ENCODE peak calls at places on chromosomes 3 and 15, in five cellular contexts. G is astrocyte, D is SK-N-SH, T is fibroblast of lung, F is mammary epithelial cell. M is an unnamed sample.

GRCh38 chr3:134795776-134796312 is 784 bp downstream of the EPHB1 start:
- DNase-seq in T (peak), G (peak), D (peak), F (peak), M (no peak)

GRCh38 chr3:78994174-78995027 is 773.4 kb downstream of the ROBO1 start:
- DNase-seq in D (no peak), F (peak), G (no peak), T (no peak), M (no peak)

GRCh38 chr3:12966847-12967750 is 106.1 kb downstream of the IQSEC1 start:
- DNase-seq in G (no peak), F (peak), D (no peak), T (peak), M (no peak)

GRCh38 chr15:90956551-90957104 is 1.9 kb downstream of the RCCD1 start:
- DNase-seq in F (peak), D (peak), T (peak), G (peak), M (no peak)

GRCh38 chr15:31470756-31471155 is 144.1 kb downstream of the KLF13 start:
- DNase-seq in F (no peak), D (no peak), T (no peak), G (no peak), M (no peak)

GRCh38 chr15:81312790-81313543 is 11.0 kb downstream of the STARD5 start:
- DNase-seq in G (peak), D (no peak), F (peak), T (peak), M (peak)

GRCh38 chr3:172470588-172470987 is 22.3 kb upstream of the GHSR start:
- DNase-seq in T (no peak), F (no peak), D (no peak), G (no peak), M (no peak)

GRCh38 chr3:145243875-145244274 is 917.1 kb downstream of the PLOD2 start:
- DNase-seq in F (peak), G (peak), T (peak), D (no peak), M (no peak)

GRCh38 chr3:61559108-61559731 is 2.2 kb upstream of the PTPRG start:
- DNase-seq in T (no peak), D (no peak), G (no peak), F (no peak), M (no peak)

GRCh38 chr3:94615275-94616065 is 552.6 kb downstream of the NSUN3 start:
- DNase-seq in G (no peak), T (peak), D (no peak), F (peak), M (peak)

GRCh38 chr3:185397676-185398075 is 34.7 kb downstream of the MAP3K13 start:
- DNase-seq in D (peak), G (no peak), T (no peak), F (no peak), M (no peak)

GRCh38 chr15:47756872-47757271 is 39.6 kb downstream of the SEMA6D start:
- DNase-seq in T (peak), F (peak), G (peak), D (no peak), M (peak)

GRCh38 chr3:60095930-60096329 is 1046.1 kb upstream of the CFAP20DC start:
- DNase-seq in F (no peak), D (no peak), T (no peak), G (no peak), M (no peak)

GRCh38 chr3:184160456-184160855 is 5.3 kb downstream of the DVL3 start:
- DNase-seq in G (peak), D (no peak), F (no peak), T (peak), M (no peak)

GRCh38 chr15:29040367-29040745 is 154.6 kb downstream of the APBA2 start:
- DNase-seq in F (no peak), T (peak), D (no peak), G (peak), M (no peak)

GRCh38 chr3:7322957-7323679 is 462.2 kb downstream of the GRM7 start:
- DNase-seq in D (peak), T (peak), F (no peak), G (peak), M (no peak)

GRCh38 chr3:71961891-71962290 is 176.9 kb upstream of the PROK2 start:
- DNase-seq in T (no peak), F (no peak), G (no peak), D (no peak), M (no peak)

GRCh38 chr15:39922450-39923092 is 2.5 kb upstream of the GPR176 start:
- DNase-seq in T (no peak), D (no peak), G (no peak), F (no peak), M (no peak)

GRCh38 chr3:117628896-117629295 is 919.3 kb downstream of the TUSC7 start:
- DNase-seq in G (peak), D (peak), T (peak), F (no peak), M (no peak)

GRCh38 chr3:3038201-3038991 is 71.8 kb downstream of the IL5RA start:
- DNase-seq in D (no peak), T (peak), G (no peak), F (no peak), M (no peak)

GRCh38 chr15:77546050-77546501 is 86.6 kb downstream of the LINGO1 start:
- DNase-seq in D (peak), T (peak), G (peak), F (peak), M (peak)

GRCh38 chr3:152328841-152329240 is 60.1 kb downstream of the MBNL1 start:
- DNase-seq in G (peak), D (no peak), T (peak), F (peak), M (peak)

GRCh38 chr15:42986693-42987342 is 66.2 kb upstream of the TTBK2 start:
- DNase-seq in G (no peak), F (no peak), D (peak), T (no peak), M (no peak)

GRCh38 chr15:60496853-60497252 is 17.9 kb upstream of the ICE2 start:
- DNase-seq in D (no peak), F (no peak), G (no peak), T (no peak), M (no peak)

DNA sequence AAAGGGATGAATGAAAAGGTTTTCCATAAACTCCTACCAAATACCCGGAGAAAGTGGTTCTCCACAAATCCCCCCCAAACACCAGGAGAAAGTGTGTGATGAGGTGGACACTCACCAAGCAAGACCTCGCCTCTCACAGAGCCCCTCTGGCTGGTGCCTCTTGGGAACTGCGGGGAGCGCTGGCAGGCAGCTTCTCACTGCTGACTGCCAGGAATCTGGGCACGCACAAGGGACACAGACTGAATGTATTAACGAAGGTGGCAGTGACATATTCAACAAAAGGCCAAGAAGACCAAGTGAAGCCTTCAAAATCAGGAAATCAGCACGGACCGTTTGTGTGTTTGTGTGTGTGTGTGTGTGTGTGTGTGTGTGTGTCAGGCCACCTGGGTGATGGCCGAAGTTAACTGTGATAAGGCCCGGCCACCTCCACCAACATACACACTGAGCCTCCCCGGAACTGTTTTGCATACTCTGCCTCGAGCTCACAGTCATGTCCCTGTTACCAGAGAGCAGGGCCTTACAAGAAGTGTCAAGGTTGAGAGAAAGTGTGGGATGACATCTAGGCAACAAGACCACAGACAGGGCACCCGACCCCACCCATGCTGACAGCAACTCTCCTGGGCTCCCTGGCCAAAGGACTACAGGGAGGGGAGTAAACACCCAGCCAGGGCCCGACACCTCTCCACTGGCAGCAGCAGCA is 18.0 kb downstream of the ATP10A start:
- DNase-seq in F (no peak), G (no peak), D (no peak), T (no peak), M (no peak)
- H2AFZ ChIP-seq in F (no peak), G (no peak), D (no peak), T (no peak), M (no peak)

GRCh38 chr3:21729888-21730459 is 21.0 kb downstream of the ZNF385D start:
- DNase-seq in F (peak), D (no peak), T (no peak), G (no peak), M (no peak)
- H3K4me2 ChIP-seq in F (peak), D (no peak), T (no peak), G (peak), M (no peak)

DNA sequence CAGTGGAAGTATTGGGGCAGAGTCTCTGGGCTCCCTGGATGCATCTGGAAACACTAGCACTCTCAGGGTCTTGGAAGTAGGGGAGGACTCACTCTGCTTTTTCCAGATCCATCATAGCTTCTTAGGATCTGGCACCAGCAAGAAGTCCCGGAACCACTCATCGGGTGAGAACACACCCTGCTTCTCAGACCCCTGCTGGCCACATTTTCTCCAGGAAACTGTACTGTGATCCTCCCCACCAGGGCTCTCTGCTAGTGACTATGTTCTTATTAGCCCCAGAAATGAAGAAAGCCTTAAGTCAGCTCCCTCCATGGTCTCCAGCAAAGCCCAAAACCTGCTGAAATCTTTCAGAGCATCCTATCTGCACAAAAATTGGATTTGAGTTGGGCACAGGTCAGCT is 197.3 kb upstream of the GADL1 start:
- DNase-seq in D (no peak), T (no peak), G (no peak), F (no peak), M (no peak)
- TF ChIP-seq CTCF in D (no peak), T (no peak), G (no peak), F (no peak), M (no peak)

GRCh38 chr3:27356976-27357375 is 12.2 kb downstream of the NEK10 start:
- DNase-seq in G (no peak), F (no peak), T (no peak), D (no peak), M (no peak)

GRCh38 chr3:27354588-27355203 is 14.5 kb downstream of the NEK10 start:
- DNase-seq in G (no peak), T (no peak), D (no peak), F (no peak), M (no peak)

GRCh38 chr3:27352047-27352446 is 17.1 kb downstream of the NEK10 start:
- DNase-seq in T (no peak), G (no peak), D (no peak), F (no peak), M (no peak)

GRCh38 chr3:27353221-27353620 is 16.0 kb downstream of the NEK10 start:
- DNase-seq in T (peak), F (peak), G (no peak), D (no peak), M (no peak)

GRCh38 chr3:27354161-27354560 is 15.0 kb downstream of the NEK10 start:
- DNase-seq in T (no peak), G (no peak), D (no peak), F (no peak), M (no peak)
- H2AFZ ChIP-seq in T (no peak), G (no peak), D (no peak), F (no peak), M (peak)

GRCh38 chr3:169863458-169863899 is 6.3 kb downstream of the LRRC31 start:
- DNase-seq in G (peak), T (peak), D (peak), F (peak), M (peak)
- H3K4me2 ChIP-seq in G (no peak), T (no peak), D (no peak), F (no peak), M (no peak)

DNA sequence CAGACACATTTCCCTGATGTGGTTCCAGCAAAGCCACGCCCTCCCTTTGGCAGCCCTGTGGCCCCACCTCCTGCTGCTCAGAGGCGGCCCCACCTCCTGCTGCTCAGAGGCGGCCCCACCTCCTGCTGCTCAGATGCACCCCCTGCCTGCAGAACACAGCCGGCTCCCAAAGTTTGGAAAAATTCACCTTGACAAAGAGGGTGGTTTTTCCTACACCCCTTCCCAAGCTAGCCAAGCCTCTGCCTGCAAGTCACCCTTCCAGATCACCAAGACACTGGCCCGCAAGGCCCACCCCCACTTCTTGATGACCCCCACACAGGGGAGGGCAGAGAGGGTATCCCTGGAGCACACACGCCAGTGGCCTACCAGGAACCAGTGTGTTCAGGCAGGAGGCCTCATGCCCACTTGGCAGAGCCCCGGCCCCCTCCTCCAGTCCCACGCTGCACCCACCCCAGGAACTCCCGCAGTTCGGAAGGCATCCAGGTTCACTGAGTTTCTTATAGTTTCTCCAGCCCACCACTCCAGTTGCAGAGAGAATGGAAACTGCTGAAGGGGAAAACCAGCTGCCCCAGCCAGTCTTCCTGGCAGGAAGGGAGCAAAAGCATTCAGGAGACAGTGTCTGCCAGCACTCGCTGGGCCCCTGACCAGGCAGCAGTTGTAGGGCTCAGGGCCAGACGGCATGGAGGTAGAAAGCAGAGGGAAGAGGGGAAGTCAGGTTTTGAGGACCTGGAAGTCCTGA is 2.3 kb upstream of the HAPLN3 start:
- DNase-seq in D (peak), T (peak), G (peak), F (peak), M (no peak)
- TF ChIP-seq CTCF in D (peak), T (peak), G (peak), F (peak), M (peak)

GRCh38 chr3:47012342-47013230 is 33.1 kb downstream of the NBEAL2 start:
- DNase-seq in F (no peak), G (no peak), T (no peak), D (no peak), M (no peak)

GRCh38 chr3:47013231-47013630 is 33.8 kb downstream of the NBEAL2 start:
- DNase-seq in G (no peak), F (no peak), T (no peak), D (no peak), M (no peak)

GRCh38 chr3:47010050-47010712 is 30.7 kb downstream of the NBEAL2 start:
- DNase-seq in G (no peak), T (no peak), D (no peak), F (no peak), M (no peak)

GRCh38 chr3:47010910-47011309 is 31.4 kb downstream of the NBEAL2 start:
- DNase-seq in T (no peak), F (no peak), D (no peak), G (no peak), M (no peak)

DNA sequence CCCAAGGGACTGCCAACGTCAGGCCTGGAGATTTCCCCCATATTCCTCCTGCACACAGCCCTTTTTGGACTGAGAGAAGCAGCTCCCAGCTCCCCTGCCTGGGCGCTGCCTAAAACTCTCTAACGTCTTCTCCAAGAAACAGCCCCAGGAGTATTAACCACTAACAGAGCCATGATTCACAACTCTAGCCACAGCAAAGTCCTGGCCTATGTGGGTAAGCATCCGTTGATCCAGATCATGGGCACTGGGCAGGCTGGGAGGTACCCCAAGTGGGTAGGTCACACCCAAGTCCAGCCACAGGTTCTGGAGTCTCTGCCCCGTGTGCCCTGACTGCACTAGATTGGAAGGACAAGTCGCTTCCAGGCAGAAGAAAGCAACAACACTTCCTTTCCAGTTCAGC is 31.9 kb downstream of the NBEAL2 start:
- DNase-seq in T (no peak), F (no peak), D (no peak), G (no peak), M (no peak)
- H2AFZ ChIP-seq in T (no peak), F (no peak), D (no peak), G (no peak), M (no peak)

GRCh38 chr3:171023566-171023965 is 3.0 kb downstream of the SLC2A2 start:
- DNase-seq in D (no peak), F (no peak), T (no peak), G (no peak), M (no peak)

GRCh38 chr3:171028025-171028778 is 1.7 kb upstream of the SLC2A2 start:
- DNase-seq in T (peak), G (peak), D (peak), F (peak), M (no peak)

GRCh38 chr3:171026584-171027293 is at the start of gene SLC2A2:
- DNase-seq in F (no peak), T (no peak), D (no peak), G (no peak), M (no peak)

GRCh38 chr3:171028779-171029232 is 2.3 kb upstream of the SLC2A2 start:
- DNase-seq in T (peak), F (peak), G (peak), D (no peak), M (no peak)
- H3K4me2 ChIP-seq in T (peak), F (peak), G (peak), D (peak), M (peak)

GRCh38 chr3:127065561-127066270 is 82.8 kb downstream of the PLXNA1 start:
- DNase-seq in T (peak), G (peak), D (no peak), F (no peak), M (no peak)

GRCh38 chr3:127062926-127063325 is 80.0 kb downstream of the PLXNA1 start:
- DNase-seq in D (no peak), G (no peak), F (no peak), T (no peak), M (no peak)

GRCh38 chr3:127063916-127064315 is 81.0 kb downstream of the PLXNA1 start:
- DNase-seq in T (no peak), F (no peak), G (no peak), D (no peak), M (no peak)

GRCh38 chr3:127065138-127065427 is 82.2 kb downstream of the PLXNA1 start:
- DNase-seq in G (no peak), T (no peak), D (no peak), F (no peak), M (no peak)

DNA sequence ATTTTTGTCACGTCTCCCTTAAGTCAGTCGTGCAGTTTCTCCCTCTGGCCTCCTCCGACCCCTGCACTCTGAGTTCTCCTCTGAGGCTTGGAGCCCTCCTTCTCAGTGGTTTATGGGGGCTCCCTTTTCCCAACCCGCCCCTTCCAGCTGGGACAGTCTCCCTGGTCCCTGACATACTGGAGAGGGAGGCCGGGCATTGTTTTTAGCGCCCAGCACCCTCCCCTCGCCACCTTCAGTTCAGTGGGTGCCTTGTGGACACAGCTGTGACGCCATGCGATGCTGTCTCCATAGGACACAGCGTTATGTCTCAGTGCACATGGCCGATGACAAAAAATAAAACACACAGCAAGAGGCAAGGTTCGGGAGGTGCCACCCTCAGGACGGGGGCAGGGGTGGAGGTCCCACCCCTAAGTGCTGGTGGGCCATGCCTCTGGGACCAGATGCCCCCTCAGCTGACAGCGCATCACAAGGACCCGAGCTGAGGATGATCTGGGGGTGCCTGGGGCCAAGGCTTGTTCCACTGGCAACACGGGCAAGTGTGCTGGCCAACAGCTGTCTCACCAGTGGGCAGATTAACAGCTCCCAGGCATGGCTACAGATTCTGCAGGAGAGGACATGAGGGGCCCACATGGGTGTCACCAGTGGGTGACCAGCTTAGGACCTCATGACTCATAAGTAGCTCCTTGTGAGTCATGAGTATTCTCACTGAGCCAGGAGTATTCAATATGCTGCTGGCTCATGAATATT is 81.6 kb downstream of the PLXNA1 start:
- DNase-seq in D (no peak), G (peak), F (peak), T (peak), M (no peak)
- TF ChIP-seq CTCF in D (no peak), G (no peak), F (no peak), T (no peak), M (no peak)

GRCh38 chr15:65033659-65034269 is 4.3 kb upstream of the MTFMT start:
- DNase-seq in F (peak), D (peak), G (peak), T (peak), M (no peak)
- H2AFZ ChIP-seq in F (no peak), D (peak), G (peak), T (no peak), M (no peak)

M was measured in keratinocyte.